ENCODE peak calls at places on chromosomes 7 and 10, in eight cellular contexts. X is AG04449, W is fibroblast of mammary gland, C is AG04450, Z is activated B cell treated with CpG ODN at 0.5 μM for 24 hours, Y is mammary epithelial cell, V is endodermal cell, R is adrenal gland. A is an unnamed sample.
A peak's percentile ranks its signal among the peaks of the same experiment; 100 is the strongest.

GRCh38 chr10:95363303-95363912 is 72.6 kb upstream of the PDLIM1 start:
- DNase-seq in Z (no peak), C (no peak), X (no peak), R (peak; percentile 65), Y (peak; percentile 52), W (peak; percentile 79), V (peak; percentile 75), A (no peak)

GRCh38 chr7:112173214-112173905 is 32.8 kb downstream of the DOCK4 start:
- DNase-seq in W (no peak), Y (no peak), C (no peak), V (no peak), Z (no peak), X (no peak), R (no peak), A (no peak)

GRCh38 chr7:5424689-5425506 is 1.3 kb upstream of the TNRC18 start:
- DNase-seq in R (peak; percentile 77), C (no peak), X (no peak), Y (peak; percentile 35), Z (peak; percentile 31), V (peak; percentile 72), W (peak; percentile 47), A (peak; percentile 55)

GRCh38 chr7:121366852-121367431 is 29.2 kb downstream of the FAM3C start:
- DNase-seq in R (no peak), Y (no peak), V (no peak), Z (no peak), W (peak; percentile 59), C (peak; percentile 10), X (no peak), A (no peak)

GRCh38 chr10:88896336-88897018 is 16.4 kb downstream of the STAMBPL1 start:
- DNase-seq in R (no peak), X (no peak), Y (no peak), W (peak; percentile 18), Z (no peak), C (no peak), V (no peak), A (no peak)

GRCh38 chr7:2417981-2418481 is 14.6 kb downstream of the CHST12 start:
- DNase-seq in R (no peak), Y (peak; percentile 35), W (peak; percentile 59), C (no peak), V (no peak), X (no peak), Z (no peak), A (no peak)

GRCh38 chr7:130277763-130278643 is 11.3 kb downstream of the CPA2 start:
- DNase-seq in R (peak; percentile 86), C (no peak), Z (no peak), X (no peak), V (peak; percentile 87), W (peak; percentile 76), Y (no peak), A (peak; percentile 57)

GRCh38 chr10:52351911-52352310 is 37.8 kb downstream of the DKK1 start:
- DNase-seq in X (peak; percentile 52), C (no peak), Z (no peak), R (no peak), Y (peak; percentile 64), W (no peak), V (no peak), A (no peak)

GRCh38 chr7:96017877-96018276 is 245.5 kb downstream of the DYNC1I1 start:
- DNase-seq in Y (no peak), Z (no peak), R (no peak), X (no peak), C (no peak), W (no peak), V (peak; percentile 67), A (no peak)

GRCh38 chr7:2109936-2110585 is 122.7 kb downstream of the MAD1L1 start:
- DNase-seq in X (peak; percentile 50), V (no peak), R (peak; percentile 57), W (peak; percentile 98), Y (peak; percentile 89), Z (peak; percentile 40), C (peak; percentile 61), A (no peak)

GRCh38 chr7:120684463-120684862 is 173.5 kb downstream of the TSPAN12 start:
- DNase-seq in Z (no peak), X (no peak), V (peak; percentile 69), Y (no peak), R (no peak), C (no peak), W (no peak), A (no peak)

GRCh38 chr7:139673230-139673629 is 104.6 kb downstream of the HIPK2 start:
- DNase-seq in V (peak; percentile 76), R (peak; percentile 71), X (no peak), Y (no peak), C (no peak), W (no peak), Z (no peak), A (no peak)
- TF ChIP-seq CTCF in V (peak; percentile 22), R (no peak), X (no peak), Y (no peak), C (no peak), W (no peak), Z (no peak), A (no peak)

DNA sequence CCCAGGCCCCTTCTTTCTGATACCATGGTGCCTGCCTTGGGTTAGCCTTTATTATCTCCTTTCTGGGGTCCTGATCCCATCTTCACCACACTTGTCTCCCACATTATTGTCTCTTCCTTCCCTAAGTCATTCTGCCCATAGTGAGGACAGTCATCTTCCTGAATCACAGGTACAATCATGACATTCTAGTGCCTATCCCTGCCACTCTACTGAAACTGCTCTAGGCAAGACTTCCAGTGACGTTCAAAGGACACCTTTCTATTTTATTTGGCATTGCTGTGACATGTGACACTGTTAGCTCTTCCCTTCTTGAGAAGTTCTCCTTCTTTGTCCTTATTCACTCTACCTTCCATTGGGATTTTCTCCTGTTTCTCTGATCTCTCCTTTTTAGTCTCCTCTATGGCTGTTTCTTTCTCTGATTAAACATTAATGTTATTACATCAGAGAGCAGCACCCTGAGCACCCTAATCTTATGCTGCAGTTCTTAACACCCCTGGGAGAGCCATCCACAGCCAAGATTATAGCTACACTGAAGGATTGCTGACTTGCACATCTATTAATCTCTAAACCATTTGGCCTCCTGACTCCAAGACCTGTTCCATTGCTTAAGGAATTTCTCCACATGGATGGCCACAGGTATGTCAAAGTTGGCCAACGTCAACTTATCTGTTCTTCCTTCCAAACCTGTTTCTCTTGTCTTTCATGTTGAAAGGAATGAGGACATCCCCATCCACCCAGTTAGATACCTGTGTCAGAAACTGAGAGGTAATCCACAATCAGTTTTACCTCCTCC is 10.9 kb downstream of the MACC1 start:
- DNase-seq in X (no peak), R (no peak), Y (no peak), V (no peak), C (no peak), W (no peak), Z (no peak), A (no peak)
- TF ChIP-seq CTCF in X (no peak), R (no peak), Y (no peak), V (no peak), C (no peak), W (no peak), Z (no peak), A (no peak)

DNA sequence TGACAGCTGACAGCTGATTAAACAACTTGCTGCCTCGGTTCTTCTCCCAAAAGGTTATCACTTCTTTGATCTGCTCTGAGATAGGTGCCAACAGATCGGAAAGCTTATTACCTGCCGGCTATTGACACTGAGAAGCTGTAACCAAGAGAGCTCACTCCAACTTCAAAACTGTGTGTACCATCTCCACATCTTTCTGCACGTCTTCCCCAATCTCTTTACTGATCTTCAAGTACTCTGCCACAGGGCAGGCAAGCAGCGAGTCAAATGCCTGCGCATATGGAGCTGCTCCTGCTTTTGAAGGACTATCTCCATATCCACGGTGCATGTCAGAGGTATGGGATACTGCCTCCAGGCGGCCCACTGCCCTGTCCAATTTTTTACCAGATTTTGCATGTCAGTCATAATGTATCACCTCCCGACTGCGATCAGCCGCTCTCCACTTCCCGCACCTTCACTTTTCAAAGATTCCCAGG is 352 bp upstream of the ZNF485 start:
- DNase-seq in W (no peak), C (no peak), Z (no peak), V (no peak), Y (no peak), X (no peak), R (no peak), A (no peak)
- TF ChIP-seq CTCF in W (peak; percentile 4), C (no peak), Z (no peak), V (no peak), Y (no peak), X (no peak), R (no peak), A (no peak)

DNA sequence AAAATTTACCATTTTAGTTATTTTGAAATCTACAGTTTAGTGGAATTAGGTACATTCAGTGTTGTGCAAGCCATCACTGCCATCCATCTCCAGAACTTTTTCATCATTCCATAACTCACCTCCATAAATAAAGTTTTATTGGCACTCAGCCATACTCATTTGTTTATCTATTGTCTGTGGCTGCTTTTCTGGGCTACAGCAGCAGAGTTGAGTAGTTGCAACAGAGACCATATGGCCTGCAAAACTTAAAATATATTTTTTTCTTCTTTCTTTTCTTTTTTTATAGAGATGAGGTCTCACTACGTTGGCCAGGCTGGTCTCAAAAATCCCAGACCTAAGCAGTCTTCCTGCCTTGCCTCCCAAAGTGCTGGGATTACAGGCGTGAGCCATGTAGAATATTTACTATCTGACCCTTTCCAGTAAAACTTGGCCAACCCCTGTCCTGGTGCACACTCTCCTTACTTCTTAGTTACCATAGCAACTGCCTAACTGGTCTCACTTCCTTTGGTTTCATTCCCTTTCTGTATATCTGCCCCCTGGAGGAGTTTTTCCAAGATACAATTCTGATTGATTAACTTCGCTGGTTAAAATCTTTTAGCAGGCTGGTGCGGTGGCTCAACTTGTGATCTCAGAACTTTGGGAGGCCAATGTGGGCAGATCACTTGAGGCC is 133.2 kb downstream of the CUX1 start:
- DNase-seq in R (no peak), Z (no peak), X (no peak), Y (no peak), C (peak; percentile 42), V (no peak), W (peak; percentile 84), A (no peak)
- TF ChIP-seq CTCF in R (peak; percentile 26), Z (no peak), X (no peak), Y (no peak), C (peak; percentile 48), V (peak; percentile 53), W (peak; percentile 42), A (no peak)

DNA sequence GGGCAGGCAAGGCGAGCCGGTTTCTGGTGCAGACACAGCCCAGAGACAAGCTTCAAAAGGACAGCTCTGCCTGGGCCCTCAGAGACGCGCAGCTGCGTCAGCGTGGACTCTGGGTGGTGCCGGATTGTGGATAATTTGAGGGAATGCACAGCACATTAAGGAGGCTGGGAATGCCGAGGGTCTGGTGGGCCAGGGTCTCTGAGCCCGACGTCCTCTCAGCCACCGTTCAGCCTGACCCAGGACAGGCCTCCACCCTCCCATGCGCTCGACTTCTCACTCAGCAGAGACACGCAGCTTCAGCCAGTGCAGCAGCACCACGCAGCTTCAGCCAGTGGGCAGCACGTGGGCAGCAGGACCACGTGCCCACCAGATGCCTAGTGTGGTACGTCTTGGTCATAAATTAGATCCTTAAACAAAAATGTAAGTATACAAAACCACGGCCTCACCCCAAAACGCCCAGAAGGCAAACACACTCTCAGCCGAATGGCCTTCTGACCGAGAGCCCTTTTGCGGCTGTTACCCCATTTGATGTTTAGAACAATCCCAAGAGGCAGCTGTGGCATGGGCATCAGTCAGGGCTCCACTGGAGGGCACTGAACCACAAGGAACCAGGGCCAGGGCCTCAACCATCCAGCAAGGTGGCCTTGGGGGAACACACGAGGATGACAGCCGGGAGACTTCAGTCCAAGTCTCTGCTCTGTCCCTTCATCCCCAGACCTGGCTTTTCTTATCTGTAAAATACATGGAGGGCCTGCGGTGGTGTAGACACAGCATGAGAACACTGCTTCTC is 63.8 kb upstream of the INSIG1 start:
- DNase-seq in X (no peak), Z (no peak), C (no peak), R (no peak), Y (no peak), W (peak; percentile 35), V (no peak), A (no peak)
- TF ChIP-seq CTCF in X (no peak), Z (no peak), C (no peak), R (no peak), Y (no peak), W (no peak), V (no peak), A (no peak)

A was measured in mesothelial cell of epicardium.